ENCODE peak calls at places on chromosome 6, in ten cellular contexts. I is sigmoid colon, Y is endothelial cell of umbilical vein, E is HL-60, G is suprapubic skin, A is GM23338, R is esophagus muscularis mucosa, J is HCT116, V is SK-N-MC, P is transverse colon. O is an unnamed sample.

GRCh38 chr6:107616776-107617175 is 126.9 kb downstream of the SOBP start:
- DNase-seq in I (no peak), Y (no peak), E (no peak), G (no peak), A (no peak), R (peak; percentile 55), J (no peak), V (no peak), P (no peak), O (no peak)

GRCh38 chr6:120990866-120991265 is 343.4 kb downstream of the TBC1D32 start:
- DNase-seq in I (no peak), Y (no peak), E (no peak), G (no peak), A (no peak), R (no peak), J (no peak), V (no peak), P (no peak), O (no peak)

GRCh38 chr6:123117145-123117908 is 121.3 kb downstream of the CLVS2 start:
- DNase-seq in I (no peak), Y (no peak), E (no peak), G (no peak), A (no peak), R (no peak), J (no peak), V (no peak), P (no peak), O (no peak)

GRCh38 chr6:69416739-69417138 is 380.1 kb downstream of the LMBRD1 start:
- DNase-seq in I (no peak), Y (no peak), E (no peak), G (no peak), A (no peak), R (no peak), J (no peak), V (no peak), P (no peak), O (no peak)

GRCh38 chr6:41370488-41371111 is 35.2 kb downstream of the NCR2 start:
- DNase-seq in I (no peak), Y (no peak), E (no peak), G (no peak), A (peak; percentile 49), R (peak; percentile 47), J (no peak), V (peak; percentile 56), P (no peak), O (no peak)

GRCh38 chr6:130282234-130282995 is 59.7 kb upstream of the SAMD3 start:
- DNase-seq in I (no peak), Y (peak; percentile 19), E (no peak), G (no peak), A (peak; percentile 47), R (no peak), J (peak; percentile 10), V (peak; percentile 35), P (no peak), O (no peak)

GRCh38 chr6:39266375-39266774 is 37.1 kb upstream of the KCNK5 start:
- DNase-seq in I (no peak), Y (no peak), E (no peak), G (no peak), A (no peak), R (no peak), J (no peak), V (no peak), P (peak; percentile 44), O (no peak)

GRCh38 chr6:121309768-121310473 is 24.4 kb downstream of the TBC1D32 start:
- DNase-seq in I (no peak), Y (no peak), E (no peak), G (no peak), A (no peak), R (no peak), J (no peak), V (no peak), P (no peak), O (no peak)

GRCh38 chr6:39402239-39402751 is 79.8 kb upstream of the KCNK16 start:
- DNase-seq in I (no peak), Y (no peak), E (no peak), G (no peak), A (no peak), R (peak; percentile 87), J (no peak), V (no peak), P (no peak), O (no peak)

GRCh38 chr6:81215092-81215432 is 537.4 kb downstream of the TENT5A start:
- DNase-seq in I (no peak), Y (no peak), E (no peak), G (no peak), A (no peak), R (no peak), J (no peak), V (no peak), P (no peak), O (no peak)

GRCh38 chr6:20688710-20689500 is 154.6 kb downstream of the CDKAL1 start:
- DNase-seq in I (no peak), Y (no peak), E (no peak), G (no peak), A (no peak), R (no peak), J (no peak), V (no peak), P (no peak), O (no peak)

GRCh38 chr6:1348675-1349074 is 36.8 kb downstream of the FOXQ1 start:
- DNase-seq in I (no peak), Y (no peak), E (no peak), G (no peak), A (peak; percentile 63), R (no peak), J (no peak), V (no peak), P (peak; percentile 16), O (no peak)

GRCh38 chr6:43836507-43836906 is 66.5 kb downstream of the VEGFA start:
- DNase-seq in I (no peak), Y (no peak), E (no peak), G (no peak), A (no peak), R (no peak), J (no peak), V (no peak), P (no peak), O (no peak)

GRCh38 chr6:98823845-98824162 is 10.6 kb upstream of the POU3F2 start:
- DNase-seq in I (no peak), Y (no peak), E (no peak), G (no peak), A (peak; percentile 59), R (no peak), J (no peak), V (no peak), P (no peak), O (no peak)

GRCh38 chr6:18263561-18264337 is 581 bp downstream of the DEK start:
- DNase-seq in I (peak; percentile 86), Y (peak; percentile 73), E (peak; percentile 16), G (no peak), A (peak; percentile 64), R (no peak), J (no peak), V (no peak), P (peak; percentile 74), O (peak; percentile 90)

GRCh38 chr6:128605961-128606360 is 85.6 kb upstream of the PTPRK start:
- DNase-seq in I (no peak), Y (no peak), E (no peak), G (no peak), A (no peak), R (no peak), J (no peak), V (no peak), P (no peak), O (no peak)

GRCh38 chr6:81226957-81227356 is 525.5 kb downstream of the TENT5A start:
- DNase-seq in I (no peak), Y (no peak), E (no peak), G (no peak), A (no peak), R (no peak), J (no peak), V (no peak), P (no peak), O (no peak)

GRCh38 chr6:140445474-140446004 is 1071.1 kb upstream of the CITED2 start:
- DNase-seq in I (no peak), Y (peak; percentile 68), E (no peak), G (no peak), A (peak; percentile 24), R (no peak), J (no peak), V (no peak), P (no peak), O (no peak)

GRCh38 chr6:151063339-151063738 is 176.4 kb upstream of the AKAP12 start:
- DNase-seq in I (no peak), Y (peak; percentile 92), E (no peak), G (no peak), A (no peak), R (no peak), J (peak; percentile 74), V (no peak), P (no peak), O (no peak)
- TF ChIP-seq POLR2AphosphoS5 in I (no peak), Y (no peak), E (no peak), G (no peak), A (no peak), R (no peak), J (peak; percentile 37), V (no peak), P (no peak), O (no peak)

GRCh38 chr6:13992417-13993055 is 67.8 kb downstream of the RNF182 start:
- DNase-seq in I (no peak), Y (no peak), E (no peak), G (no peak), A (no peak), R (no peak), J (peak; percentile 41), V (no peak), P (no peak), O (no peak)
- H3K27ac ChIP-seq in I (no peak overlapping the region), Y (no peak overlapping the region), E (no peak overlapping the region), G (no peak overlapping the region), A (no peak overlapping the region), R (no peak overlapping the region), J (no peak overlapping the region), V (no peak overlapping the region), P (no peak overlapping the region), O (no peak overlapping the region)

DNA sequence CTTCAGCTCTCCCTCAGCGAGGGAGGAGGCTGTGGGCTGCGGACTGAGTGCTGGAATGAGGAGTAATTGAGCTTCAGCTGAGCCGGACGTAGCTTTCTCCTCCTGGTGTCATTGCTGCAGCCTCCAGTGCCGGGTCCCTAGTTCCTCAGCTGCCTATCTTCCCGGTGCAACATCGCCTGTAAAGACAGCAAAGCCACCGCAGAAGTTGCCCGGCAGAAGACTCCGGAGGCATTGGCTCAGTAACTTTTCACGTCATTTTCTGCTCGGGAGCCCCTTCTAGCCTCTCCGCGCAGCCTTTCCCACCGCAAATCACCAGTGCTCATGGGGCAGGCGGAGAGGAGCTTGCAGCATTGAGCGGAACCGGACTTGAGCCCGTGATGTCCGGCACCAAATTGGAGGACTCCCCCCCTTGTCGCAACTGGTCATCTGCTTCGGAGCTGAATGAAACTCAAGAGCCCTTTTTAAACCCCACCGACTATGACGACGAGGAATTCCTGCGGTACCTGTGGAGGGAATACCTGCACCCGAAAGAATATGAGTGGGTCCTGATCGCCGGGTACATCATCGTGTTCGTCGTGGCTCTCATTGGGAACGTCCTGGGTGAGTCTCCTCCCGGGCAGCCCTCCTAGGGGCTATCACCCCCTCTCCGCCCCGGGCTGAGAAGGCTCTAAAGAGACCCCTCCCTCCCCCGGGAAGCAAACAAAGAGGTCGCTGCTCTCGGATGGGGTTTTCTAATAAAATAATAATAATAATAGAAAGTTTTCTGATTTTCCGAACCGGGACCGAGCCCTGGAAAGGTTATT is at the start of gene HCRTR2:
- DNase-seq in I (no peak), Y (no peak), E (no peak), G (no peak), A (peak; percentile 67), R (no peak), J (no peak), V (no peak), P (no peak), O (peak; percentile 47)
- H3K4me3 ChIP-seq in I (no peak within 1 kb of the TSS), Y (no peak within 1 kb of the TSS), E (no peak within 1 kb of the TSS), G (peak within 1 kb of the TSS; percentile 17), A (peak within 1 kb of the TSS; percentile 81), R (peak within 1 kb of the TSS; percentile 24), J (no peak within 1 kb of the TSS), V (peak within 1 kb of the TSS; percentile 22), P (no peak within 1 kb of the TSS), O (no peak within 1 kb of the TSS)

GRCh38 chr6:32607263-32607987 is 17.8 kb upstream of the HLA-DRB1 start:
- DNase-seq in I (no peak), Y (no peak), E (no peak), G (no peak), A (no peak), R (no peak), J (no peak), V (no peak), P (no peak), O (no peak)
- TF ChIP-seq POLR2AphosphoS5 in I (no peak), Y (no peak), E (no peak), G (no peak), A (no peak), R (no peak), J (no peak), V (no peak), P (no peak), O (no peak)